ENCODE peak calls at places on chromosome 21, in five cellular contexts. One of them, this sample, is unnamed.

GRCh38 chr21:26572668-26573381 is at the start of gene CYYR1:
- DNase-seq in HFF-Myc: no peak
- DNase-seq in suprapubic skin: no peak
- DNase-seq in astrocyte of the spinal cord: peak; percentile 53
- DNase-seq in AG10803: peak; percentile 5
- DNase-seq in this sample: no peak

GRCh38 chr21:27550258-27550657 is 583.4 kb upstream of the ADAMTS5 start:
- DNase-seq in HFF-Myc: no peak
- DNase-seq in suprapubic skin: no peak
- DNase-seq in astrocyte of the spinal cord: no peak
- DNase-seq in AG10803: no peak
- DNase-seq in this sample: no peak

GRCh38 chr21:33828083-33828482 is 87.5 kb downstream of the ATP5PO start:
- DNase-seq in HFF-Myc: no peak
- DNase-seq in suprapubic skin: no peak
- DNase-seq in astrocyte of the spinal cord: peak; percentile 22
- DNase-seq in AG10803: peak; percentile 48
- DNase-seq in this sample: no peak

GRCh38 chr21:35172231-35172630 is 123.1 kb upstream of the RUNX1 start:
- DNase-seq in HFF-Myc: no peak
- DNase-seq in suprapubic skin: no peak
- DNase-seq in astrocyte of the spinal cord: no peak
- DNase-seq in AG10803: no peak
- DNase-seq in this sample: no peak

GRCh38 chr21:14500873-14501272 is 45.2 kb downstream of the SAMSN1 start:
- DNase-seq in HFF-Myc: no peak
- DNase-seq in suprapubic skin: no peak
- DNase-seq in astrocyte of the spinal cord: no peak
- DNase-seq in AG10803: no peak
- DNase-seq in this sample: no peak

GRCh38 chr21:43691801-43692200 is 27.1 kb upstream of the PDXK start:
- DNase-seq in HFF-Myc: no peak
- DNase-seq in suprapubic skin: no peak
- DNase-seq in astrocyte of the spinal cord: no peak
- DNase-seq in AG10803: no peak
- DNase-seq in this sample: peak; percentile 72

GRCh38 chr21:17527711-17528110 is 14.9 kb downstream of the CXADR start:
- DNase-seq in HFF-Myc: no peak
- DNase-seq in suprapubic skin: no peak
- DNase-seq in astrocyte of the spinal cord: no peak
- DNase-seq in AG10803: no peak
- DNase-seq in this sample: no peak

GRCh38 chr21:34583926-34584563 is 30.9 kb downstream of the RCAN1 start:
- DNase-seq in HFF-Myc: no peak
- DNase-seq in suprapubic skin: no peak
- DNase-seq in astrocyte of the spinal cord: no peak
- DNase-seq in AG10803: peak; percentile 34
- DNase-seq in this sample: no peak

GRCh38 chr21:45080232-45080631 is 5.9 kb downstream of the ADARB1 start:
- DNase-seq in HFF-Myc: no peak
- DNase-seq in suprapubic skin: no peak
- DNase-seq in astrocyte of the spinal cord: no peak
- DNase-seq in AG10803: no peak
- DNase-seq in this sample: no peak

GRCh38 chr21:45078371-45078770 is 4.0 kb downstream of the ADARB1 start:
- DNase-seq in HFF-Myc: no peak
- DNase-seq in suprapubic skin: no peak
- DNase-seq in astrocyte of the spinal cord: no peak
- DNase-seq in AG10803: no peak
- DNase-seq in this sample: no peak

GRCh38 chr21:45080639-45081414 is 6.4 kb downstream of the ADARB1 start:
- DNase-seq in HFF-Myc: no peak
- DNase-seq in suprapubic skin: no peak
- DNase-seq in astrocyte of the spinal cord: peak; percentile 48
- DNase-seq in AG10803: peak; percentile 59
- DNase-seq in this sample: no peak

GRCh38 chr21:45078877-45079281 is 4.5 kb downstream of the ADARB1 start:
- DNase-seq in HFF-Myc: no peak
- DNase-seq in suprapubic skin: no peak
- DNase-seq in astrocyte of the spinal cord: peak; percentile 28
- DNase-seq in AG10803: peak; percentile 85
- DNase-seq in this sample: no peak

GRCh38 chr21:45079351-45079750 is 5.0 kb downstream of the ADARB1 start:
- DNase-seq in HFF-Myc: no peak
- DNase-seq in suprapubic skin: no peak
- DNase-seq in astrocyte of the spinal cord: no peak
- DNase-seq in AG10803: no peak
- DNase-seq in this sample: no peak
- TF ChIP-seq CTCF in HFF-Myc: no peak
- TF ChIP-seq CTCF in suprapubic skin: no peak
- TF ChIP-seq CTCF in astrocyte of the spinal cord: no peak
- TF ChIP-seq CTCF in AG10803: no peak
- TF ChIP-seq CTCF in this sample: no peak

DNA sequence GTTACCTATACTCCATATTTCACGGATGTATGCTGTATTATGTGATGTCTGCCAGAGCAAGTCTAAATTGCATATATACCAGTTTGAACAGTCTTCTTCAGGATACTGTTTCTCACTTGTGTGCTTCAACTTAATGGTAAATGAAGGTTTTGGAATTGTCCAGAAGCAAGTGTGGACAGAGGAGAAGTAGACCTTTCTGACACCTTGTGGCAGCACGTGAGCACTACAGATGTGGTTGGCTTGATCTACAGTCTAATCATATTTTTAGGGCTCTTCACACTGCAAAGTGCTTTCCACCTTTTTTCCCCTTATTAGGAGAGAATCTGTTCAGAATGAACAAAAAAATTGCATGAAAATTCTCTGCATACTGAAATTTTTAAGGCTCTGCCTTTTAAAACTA is 10.9 kb downstream of the MORC3 start:
- DNase-seq in HFF-Myc: no peak
- DNase-seq in suprapubic skin: no peak
- DNase-seq in astrocyte of the spinal cord: peak; percentile 49
- DNase-seq in AG10803: peak; percentile 61
- DNase-seq in this sample: no peak
- TF ChIP-seq CTCF in HFF-Myc: peak; percentile 64
- TF ChIP-seq CTCF in suprapubic skin: peak; percentile 55
- TF ChIP-seq CTCF in astrocyte of the spinal cord: peak; percentile 72
- TF ChIP-seq CTCF in AG10803: peak; percentile 86
- TF ChIP-seq CTCF in this sample: peak; percentile 84

DNA sequence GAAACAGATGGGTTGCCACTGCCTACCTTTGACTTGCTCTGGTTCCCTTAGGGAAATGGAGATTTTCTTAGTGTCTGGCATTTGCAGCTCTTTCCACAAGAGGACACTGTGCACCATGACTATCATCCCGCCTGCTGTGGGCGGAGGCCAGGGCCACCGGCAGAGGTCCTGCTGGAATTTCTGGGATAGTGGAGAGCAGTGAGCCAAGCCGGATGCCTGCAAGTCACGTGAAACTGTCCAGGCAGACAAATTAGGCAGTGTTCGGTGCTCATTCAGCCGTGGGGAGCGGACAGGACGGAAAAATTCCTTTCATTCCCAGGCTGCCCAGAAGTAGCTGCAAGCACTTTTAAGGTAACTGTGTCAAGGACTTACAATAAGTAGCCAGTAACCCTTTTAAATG is 43.4 kb downstream of the IGSF5 start:
- DNase-seq in HFF-Myc: peak; percentile 24
- DNase-seq in suprapubic skin: peak; percentile 66
- DNase-seq in astrocyte of the spinal cord: peak; percentile 89
- DNase-seq in AG10803: peak; percentile 79
- DNase-seq in this sample: no peak
- TF ChIP-seq CTCF in HFF-Myc: peak; percentile 54
- TF ChIP-seq CTCF in suprapubic skin: peak; percentile 13
- TF ChIP-seq CTCF in astrocyte of the spinal cord: peak; percentile 93
- TF ChIP-seq CTCF in AG10803: peak; percentile 77
- TF ChIP-seq CTCF in this sample: peak; percentile 96

DNA sequence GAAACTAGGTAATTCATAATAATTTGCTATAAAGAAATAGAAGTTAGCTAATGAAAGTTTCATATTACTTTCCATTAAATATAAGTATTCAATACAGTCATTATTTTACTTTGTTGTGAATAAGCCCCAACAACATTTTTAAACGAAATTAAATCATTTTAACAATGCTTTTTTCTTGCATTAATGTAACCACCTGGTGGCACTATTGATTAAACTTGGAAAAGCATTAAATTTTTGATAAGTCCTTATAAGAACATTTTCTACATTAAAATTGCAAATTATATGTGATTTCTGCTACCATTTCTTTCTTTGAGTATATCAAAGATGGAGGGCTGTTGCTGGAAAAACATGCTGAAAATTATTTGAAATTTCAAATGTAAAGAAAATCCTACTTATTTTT is 918.8 kb upstream of the TMPRSS15 start:
- DNase-seq in HFF-Myc: no peak
- DNase-seq in suprapubic skin: no peak
- DNase-seq in astrocyte of the spinal cord: peak; percentile 7
- DNase-seq in AG10803: no peak
- DNase-seq in this sample: no peak
- TF ChIP-seq CTCF in HFF-Myc: no peak
- TF ChIP-seq CTCF in suprapubic skin: no peak
- TF ChIP-seq CTCF in astrocyte of the spinal cord: peak; percentile 10
- TF ChIP-seq CTCF in AG10803: no peak
- TF ChIP-seq CTCF in this sample: peak; percentile 87

GRCh38 chr21:42376338-42376982 is 10.1 kb upstream of the TFF1 start:
- DNase-seq in HFF-Myc: no peak
- DNase-seq in suprapubic skin: no peak
- DNase-seq in astrocyte of the spinal cord: no peak
- DNase-seq in AG10803: no peak
- DNase-seq in this sample: peak; percentile 82

GRCh38 chr21:42377951-42378340 is 11.6 kb upstream of the TFF1 start:
- DNase-seq in HFF-Myc: no peak
- DNase-seq in suprapubic skin: no peak
- DNase-seq in astrocyte of the spinal cord: no peak
- DNase-seq in AG10803: no peak
- DNase-seq in this sample: peak; percentile 75

GRCh38 chr21:42379425-42380215 is 13.3 kb upstream of the TFF1 start:
- DNase-seq in HFF-Myc: no peak
- DNase-seq in suprapubic skin: no peak
- DNase-seq in astrocyte of the spinal cord: no peak
- DNase-seq in AG10803: no peak
- DNase-seq in this sample: peak; percentile 82

GRCh38 chr21:42377211-42377950 is 11.0 kb upstream of the TFF1 start:
- DNase-seq in HFF-Myc: no peak
- DNase-seq in suprapubic skin: no peak
- DNase-seq in astrocyte of the spinal cord: no peak
- DNase-seq in AG10803: no peak
- DNase-seq in this sample: peak; percentile 57

DNA sequence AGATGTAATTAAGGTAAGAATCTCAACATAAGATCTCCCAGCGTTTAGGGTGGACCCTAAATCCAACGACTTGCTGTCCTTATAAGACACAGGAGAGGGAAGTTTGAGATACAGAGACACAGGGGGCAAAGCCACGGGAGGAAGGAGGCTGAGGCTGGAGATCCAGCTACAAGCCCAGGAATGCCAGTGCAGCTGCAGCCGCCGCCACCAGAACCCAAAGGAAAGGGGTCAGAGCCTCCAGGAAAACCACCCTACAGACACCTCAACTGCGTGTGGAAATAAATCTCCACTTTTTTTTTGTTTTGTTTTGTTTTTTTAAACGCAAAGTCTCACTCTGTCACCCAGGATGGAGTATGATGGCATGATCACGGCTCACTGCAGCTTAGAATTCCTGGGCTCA is 12.1 kb upstream of the TFF1 start:
- DNase-seq in HFF-Myc: no peak
- DNase-seq in suprapubic skin: no peak
- DNase-seq in astrocyte of the spinal cord: no peak
- DNase-seq in AG10803: no peak
- DNase-seq in this sample: peak; percentile 32
- TF ChIP-seq CTCF in HFF-Myc: no peak
- TF ChIP-seq CTCF in suprapubic skin: no peak
- TF ChIP-seq CTCF in astrocyte of the spinal cord: no peak
- TF ChIP-seq CTCF in AG10803: no peak
- TF ChIP-seq CTCF in this sample: no peak

GRCh38 chr21:39713905-39714304 is 31.1 kb upstream of the IGSF5 start:
- DNase-seq in HFF-Myc: no peak
- DNase-seq in suprapubic skin: no peak
- DNase-seq in astrocyte of the spinal cord: no peak
- DNase-seq in AG10803: no peak
- DNase-seq in this sample: no peak

GRCh38 chr21:39715804-39716397 is 29.1 kb upstream of the IGSF5 start:
- DNase-seq in HFF-Myc: no peak
- DNase-seq in suprapubic skin: no peak
- DNase-seq in astrocyte of the spinal cord: peak; percentile 46
- DNase-seq in AG10803: peak; percentile 40
- DNase-seq in this sample: no peak

GRCh38 chr21:39710866-39711265 is 34.1 kb upstream of the IGSF5 start:
- DNase-seq in HFF-Myc: no peak
- DNase-seq in suprapubic skin: no peak
- DNase-seq in astrocyte of the spinal cord: no peak
- DNase-seq in AG10803: no peak
- DNase-seq in this sample: no peak

GRCh38 chr21:39714331-39714730 is 30.7 kb upstream of the IGSF5 start:
- DNase-seq in HFF-Myc: no peak
- DNase-seq in suprapubic skin: no peak
- DNase-seq in astrocyte of the spinal cord: no peak
- DNase-seq in AG10803: no peak
- DNase-seq in this sample: no peak

DNA sequence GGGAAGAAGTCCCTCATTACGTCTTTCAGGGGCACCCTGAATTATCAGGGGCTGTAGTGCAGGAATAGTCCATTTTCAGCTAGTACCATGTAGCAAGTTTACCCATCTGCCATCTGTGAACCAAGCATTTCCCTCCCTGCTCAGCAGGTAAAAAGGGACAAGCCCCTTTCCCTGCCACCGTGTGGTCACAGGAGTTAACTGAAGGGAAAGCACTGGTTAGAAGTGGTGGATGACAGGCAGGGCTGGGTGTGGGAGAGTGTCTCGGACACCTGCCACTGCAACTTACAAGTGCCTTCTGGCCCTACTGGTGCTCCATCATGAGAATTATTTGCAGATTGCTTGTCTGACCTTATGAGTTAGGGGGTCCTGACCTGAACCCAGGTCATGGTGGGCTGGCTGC is 32.0 kb upstream of the IGSF5 start:
- DNase-seq in HFF-Myc: no peak
- DNase-seq in suprapubic skin: no peak
- DNase-seq in astrocyte of the spinal cord: no peak
- DNase-seq in AG10803: no peak
- DNase-seq in this sample: no peak
- TF ChIP-seq CTCF in HFF-Myc: peak; percentile 4
- TF ChIP-seq CTCF in suprapubic skin: no peak
- TF ChIP-seq CTCF in astrocyte of the spinal cord: no peak
- TF ChIP-seq CTCF in AG10803: no peak
- TF ChIP-seq CTCF in this sample: peak; percentile 14

DNA sequence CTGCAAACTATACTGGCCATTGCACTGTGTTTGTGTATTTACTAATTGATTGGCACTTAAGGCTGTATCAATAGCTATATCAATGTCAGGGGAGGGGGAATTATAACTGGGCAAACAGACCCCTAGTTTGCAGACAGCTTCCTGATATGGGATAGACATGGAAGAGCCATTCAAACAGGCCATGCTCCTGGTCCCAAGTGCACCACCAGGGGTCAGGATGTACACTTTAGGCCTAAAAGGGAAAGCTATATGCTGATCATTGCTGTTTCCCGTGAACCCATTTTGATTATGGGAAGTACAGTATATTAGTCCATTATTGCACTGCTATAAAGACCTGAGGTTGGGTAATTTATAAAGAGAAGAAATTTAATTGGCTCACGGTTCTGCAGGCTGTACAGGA is 125.0 kb upstream of the BACE2 start:
- DNase-seq in HFF-Myc: no peak
- DNase-seq in suprapubic skin: no peak
- DNase-seq in astrocyte of the spinal cord: no peak
- DNase-seq in AG10803: no peak
- DNase-seq in this sample: no peak
- TF ChIP-seq CTCF in HFF-Myc: peak; percentile 12
- TF ChIP-seq CTCF in suprapubic skin: no peak
- TF ChIP-seq CTCF in astrocyte of the spinal cord: no peak
- TF ChIP-seq CTCF in AG10803: peak; percentile 36
- TF ChIP-seq CTCF in this sample: peak; percentile 27

This sample was measured in chondrocyte.